ENCODE peak calls at places on chromosomes 12 and 14, in seven cellular contexts. L is PC-9, U is adrenal gland, K is Peyer's patch, J is WTC11, S is prostate gland, B is mesothelial cell of epicardium. Z is an unnamed sample.

GRCh38 chr14:102095871-102096568 is 9.2 kb upstream of the HSP90AA1 start:
- DNase-seq in B (peak; percentile 48), K (no peak), J (no peak), S (no peak), L (peak; percentile 39), U (no peak), Z (no peak)

GRCh38 chr12:6899837-6900519 is 4.6 kb upstream of the LRRC23 start:
- DNase-seq in K (peak; percentile 34), S (no peak), U (peak; percentile 69), B (no peak), J (peak; percentile 56), L (no peak), Z (peak; percentile 73)

GRCh38 chr12:114167431-114167830 is 201.3 kb upstream of the RBM19 start:
- DNase-seq in U (no peak), L (no peak), S (no peak), J (no peak), B (no peak), K (no peak), Z (no peak)

GRCh38 chr12:114760151-114760877 is 76.3 kb upstream of the TBX3 start:
- DNase-seq in L (no peak), J (no peak), B (no peak), K (no peak), S (no peak), U (no peak), Z (no peak)

GRCh38 chr14:64507376-64508156 is 3.0 kb downstream of the ZBTB1 start:
- DNase-seq in K (no peak), S (no peak), L (no peak), J (no peak), U (no peak), B (no peak), Z (no peak)

GRCh38 chr14:72892879-72893635 is 844 bp downstream of the DPF3 start:
- DNase-seq in J (peak; percentile 46), U (peak; percentile 18), S (no peak), L (no peak), B (peak; percentile 53), K (peak; percentile 31), Z (no peak)

GRCh38 chr12:132510111-132510724 is 20.3 kb downstream of the FBRSL1 start:
- DNase-seq in U (peak; percentile 86), B (no peak), S (no peak), L (no peak), K (no peak), J (no peak), Z (no peak)

GRCh38 chr14:24542346-24542936 is 33.6 kb downstream of the CTSG start:
- DNase-seq in L (no peak), B (no peak), J (no peak), U (no peak), S (no peak), K (no peak), Z (no peak)

GRCh38 chr12:76976777-76977465 is 88.4 kb downstream of the E2F7 start:
- DNase-seq in U (no peak), B (no peak), L (no peak), K (no peak), S (no peak), J (no peak), Z (no peak)

GRCh38 chr12:55847603-55848329 is 5.0 kb upstream of the MMP19 start:
- DNase-seq in K (peak; percentile 48), L (peak; percentile 41), J (no peak), B (peak; percentile 52), U (peak; percentile 92), S (peak; percentile 26), Z (peak; percentile 92)

GRCh38 chr12:49874142-49874897 is 29.4 kb downstream of the FAIM2 start:
- DNase-seq in S (no peak), K (no peak), L (no peak), U (no peak), B (no peak), J (no peak), Z (peak; percentile 18)

GRCh38 chr12:130482448-130482847 is 144.8 kb downstream of the PIWIL1 start:
- DNase-seq in B (no peak), J (peak; percentile 48), K (no peak), L (no peak), S (no peak), U (no peak), Z (no peak)

GRCh38 chr12:116687888-116688287 is 50.0 kb downstream of the SPRING1 start:
- DNase-seq in U (peak; percentile 48), J (peak; percentile 86), S (no peak), B (no peak), L (no peak), K (no peak), Z (peak; percentile 70)

GRCh38 chr12:8668441-8668840 is 5.8 kb upstream of the MFAP5 start:
- DNase-seq in L (no peak), K (no peak), B (no peak), J (no peak), U (no peak), S (no peak), Z (no peak)

GRCh38 chr14:49992901-49993335 is 100.0 kb downstream of the ARF6 start:
- DNase-seq in J (no peak), B (no peak), L (no peak), S (no peak), K (no peak), U (peak; percentile 96), Z (no peak)

GRCh38 chr12:94198872-94199271 is 50.5 kb downstream of the PLXNC1 start:
- DNase-seq in B (no peak), J (peak; percentile 30), L (no peak), S (no peak), K (no peak), U (no peak), Z (no peak)
- TF ChIP-seq CTCF in B (no peak), J (no peak), L (no peak), S (no peak), K (no peak), U (no peak), Z (no peak)

GRCh38 chr12:53984901-53985357 is at the start of gene HOXC10:
- DNase-seq in S (no peak), U (peak; percentile 90), J (peak; percentile 95), K (peak; percentile 72), B (peak; percentile 93), L (peak; percentile 77), Z (peak; percentile 75)

GRCh38 chr12:53987748-53988147 is 2.8 kb downstream of the HOXC10 start:
- DNase-seq in K (no peak), J (no peak), S (no peak), U (no peak), B (no peak), L (no peak), Z (no peak)

GRCh38 chr12:53985358-53985899 is 483 bp downstream of the HOXC10 start:
- DNase-seq in K (no peak), L (no peak), J (no peak), U (no peak), S (no peak), B (no peak), Z (no peak)

GRCh38 chr12:53986686-53987180 is 1.8 kb downstream of the HOXC10 start:
- DNase-seq in S (no peak), L (no peak), K (no peak), J (no peak), B (no peak), U (no peak), Z (no peak)

GRCh38 chr12:53985900-53986685 is 1.1 kb downstream of the HOXC10 start:
- DNase-seq in U (no peak), J (no peak), S (no peak), L (no peak), K (no peak), B (no peak), Z (no peak)
- TF ChIP-seq CTCF in U (no peak), J (no peak), S (no peak), L (no peak), K (no peak), B (no peak), Z (no peak)

GRCh38 chr12:16950041-16950677 is 344.2 kb upstream of the LMO3 start:
- DNase-seq in B (no peak), S (no peak), U (no peak), J (peak; percentile 21), K (no peak), L (no peak), Z (no peak)
- TF ChIP-seq CTCF in B (no peak), S (no peak), U (no peak), J (no peak), K (no peak), L (no peak), Z (no peak)

GRCh38 chr12:58931518-58931917 is 11.2 kb upstream of the LRIG3 start:
- DNase-seq in K (no peak), S (no peak), L (no peak), U (no peak), J (no peak), B (no peak), Z (no peak)
- TF ChIP-seq CTCF in K (no peak), S (no peak), L (no peak), U (no peak), J (peak; percentile 18), B (no peak), Z (no peak)

GRCh38 chr14:68853749-68854148 is 60.9 kb upstream of the ZFP36L1 start:
- DNase-seq in B (no peak), K (no peak), L (peak; percentile 76), J (no peak), S (no peak), U (no peak), Z (no peak)

GRCh38 chr14:68854421-68854820 is 61.6 kb upstream of the ZFP36L1 start:
- DNase-seq in B (no peak), J (no peak), K (no peak), U (no peak), S (no peak), L (no peak), Z (no peak)

GRCh38 chr14:68848253-68848652 is 55.4 kb upstream of the ZFP36L1 start:
- DNase-seq in B (no peak), J (no peak), S (no peak), U (no peak), K (no peak), L (no peak), Z (no peak)

GRCh38 chr14:68849416-68849815 is 56.5 kb upstream of the ZFP36L1 start:
- DNase-seq in J (no peak), S (no peak), L (no peak), U (no peak), B (no peak), K (no peak), Z (no peak)

DNA sequence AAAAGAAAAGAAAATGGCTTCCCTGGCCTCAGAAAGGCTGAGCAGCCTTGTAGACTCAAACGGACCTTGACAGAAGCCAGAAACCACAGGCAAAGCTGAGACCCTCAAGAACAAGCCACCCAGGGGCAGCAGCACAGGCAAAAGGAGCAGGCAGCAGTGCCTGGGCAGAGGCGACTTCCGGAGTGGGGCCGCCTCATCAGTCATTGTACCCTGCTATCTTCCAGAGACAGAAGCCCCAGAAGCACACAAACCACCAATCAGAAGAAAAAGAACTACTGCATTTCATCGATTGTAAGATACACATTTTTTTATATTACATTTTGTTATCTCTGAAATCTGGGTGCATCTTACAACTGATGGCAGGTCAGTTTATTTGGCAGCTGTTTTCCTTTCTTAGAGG is 58.2 kb upstream of the ZFP36L1 start:
- DNase-seq in S (no peak), L (no peak), U (no peak), B (no peak), J (no peak), K (no peak), Z (no peak)
- TF ChIP-seq CTCF in S (no peak), L (no peak), U (no peak), B (no peak), J (no peak), K (no peak), Z (no peak)

GRCh38 chr14:86799244-86799647 is 1193.7 kb downstream of the GALC start:
- DNase-seq in S (no peak), U (peak; percentile 69), J (no peak), B (no peak), K (no peak), L (no peak), Z (no peak)
- TF ChIP-seq CTCF in S (no peak), U (no peak), J (no peak), B (no peak), K (no peak), L (no peak), Z (no peak)